ENCODE peak calls at places on chromosomes 7 and 10, in four cellular contexts. B is EL, Y is HCT116, C is MCF 10A. Z is an unnamed sample.

GRCh38 chr10:27742195-27742925 is 3.3 kb downstream of the MKX start:
- DNase-seq in B (peak), Y (peak), C (peak), Z (peak)

GRCh38 chr10:8040651-8041050 is 13.8 kb upstream of the GATA3 start:
- DNase-seq in B (no peak), Y (no peak), C (no peak), Z (peak)

GRCh38 chr7:34837316-34837715 is 179.3 kb downstream of the NPSR1 start:
- DNase-seq in B (peak), Y (no peak), C (peak), Z (peak)

GRCh38 chr7:30750574-30751256 is 1.2 kb upstream of the INMT start:
- DNase-seq in B (peak), Y (no peak), C (peak), Z (no peak)

GRCh38 chr10:28111712-28112111 is 112.8 kb upstream of the ODAD2 start:
- DNase-seq in B (peak), Y (peak), C (peak), Z (peak)

GRCh38 chr7:142855756-142856564 is 1.1 kb downstream of the EPHB6 start:
- DNase-seq in B (peak), Y (no peak), C (peak), Z (no peak)

GRCh38 chr7:20514364-20514763 is 101.1 kb upstream of the ABCB5 start:
- DNase-seq in B (peak), Y (no peak), C (peak), Z (peak)

GRCh38 chr10:23314835-23315239 is 29.8 kb downstream of the C10orf67 start:
- DNase-seq in B (peak), Y (peak), C (peak), Z (peak)

GRCh38 chr10:119358567-119358966 is 151.2 kb downstream of the GRK5 start:
- DNase-seq in B (no peak), Y (no peak), C (no peak), Z (no peak)

GRCh38 chr10:33732176-33733025 is 397.9 kb upstream of the NRP1 start:
- DNase-seq in B (no peak), Y (no peak), C (peak), Z (no peak)